ENCODE peak calls at places on chromosome 13, in seven cellular contexts. One of them, this sample, is unnamed.

GRCh38 chr13:23433171-23434153 is at the start of gene SACS:
- DNase-seq in hepatic stellate cell: peak; percentile 61
- DNase-seq in EL: peak; percentile 61
- DNase-seq in substantia nigra: peak; percentile 28
- DNase-seq in neural crest cell: peak; percentile 68
- DNase-seq in breast epithelium: no peak
- DNase-seq in stimulated activated CD8-positive, alpha-beta memory T cell treated with anti-CD3 and anti-CD28 coated beads, Interleukin-15, amount 100 ng/mL, for 4 hours: no peak
- DNase-seq in this sample: peak; percentile 18

GRCh38 chr13:94711561-94712286 is 621 bp downstream of the SOX21 start:
- DNase-seq in hepatic stellate cell: no peak
- DNase-seq in EL: peak; percentile 37
- DNase-seq in substantia nigra: no peak
- DNase-seq in neural crest cell: peak; percentile 36
- DNase-seq in breast epithelium: no peak
- DNase-seq in stimulated activated CD8-positive, alpha-beta memory T cell treated with anti-CD3 and anti-CD28 coated beads, Interleukin-15, amount 100 ng/mL, for 4 hours: no peak
- DNase-seq in this sample: no peak

GRCh38 chr13:27964741-27965323 is 4.3 kb downstream of the CDX2 start:
- DNase-seq in hepatic stellate cell: no peak
- DNase-seq in EL: no peak
- DNase-seq in substantia nigra: no peak
- DNase-seq in neural crest cell: no peak
- DNase-seq in breast epithelium: no peak
- DNase-seq in stimulated activated CD8-positive, alpha-beta memory T cell treated with anti-CD3 and anti-CD28 coated beads, Interleukin-15, amount 100 ng/mL, for 4 hours: no peak
- DNase-seq in this sample: no peak

GRCh38 chr13:20721454-20722357 is 18.2 kb downstream of the IL17D start:
- DNase-seq in hepatic stellate cell: peak; percentile 77
- DNase-seq in EL: peak; percentile 82
- DNase-seq in substantia nigra: no peak
- DNase-seq in neural crest cell: no peak
- DNase-seq in breast epithelium: no peak
- DNase-seq in stimulated activated CD8-positive, alpha-beta memory T cell treated with anti-CD3 and anti-CD28 coated beads, Interleukin-15, amount 100 ng/mL, for 4 hours: no peak
- DNase-seq in this sample: peak; percentile 64

GRCh38 chr13:39870197-39870746 is 214.8 kb downstream of the COG6 start:
- DNase-seq in hepatic stellate cell: no peak
- DNase-seq in EL: peak; percentile 34
- DNase-seq in substantia nigra: no peak
- DNase-seq in neural crest cell: no peak
- DNase-seq in breast epithelium: no peak
- DNase-seq in stimulated activated CD8-positive, alpha-beta memory T cell treated with anti-CD3 and anti-CD28 coated beads, Interleukin-15, amount 100 ng/mL, for 4 hours: no peak
- DNase-seq in this sample: no peak

GRCh38 chr13:109790071-109790470 is 3.7 kb upstream of the IRS2 start:
- DNase-seq in hepatic stellate cell: no peak
- DNase-seq in EL: peak; percentile 25
- DNase-seq in substantia nigra: no peak
- DNase-seq in neural crest cell: no peak
- DNase-seq in breast epithelium: no peak
- DNase-seq in stimulated activated CD8-positive, alpha-beta memory T cell treated with anti-CD3 and anti-CD28 coated beads, Interleukin-15, amount 100 ng/mL, for 4 hours: no peak
- DNase-seq in this sample: no peak

GRCh38 chr13:73440296-73440895 is 381.6 kb downstream of the KLF5 start:
- DNase-seq in hepatic stellate cell: no peak
- DNase-seq in EL: no peak
- DNase-seq in substantia nigra: no peak
- DNase-seq in neural crest cell: no peak
- DNase-seq in breast epithelium: no peak
- DNase-seq in stimulated activated CD8-positive, alpha-beta memory T cell treated with anti-CD3 and anti-CD28 coated beads, Interleukin-15, amount 100 ng/mL, for 4 hours: no peak
- DNase-seq in this sample: no peak

GRCh38 chr13:48531416-48532145 is 1.3 kb downstream of the RCBTB2 start:
- DNase-seq in hepatic stellate cell: no peak
- DNase-seq in EL: no peak
- DNase-seq in substantia nigra: no peak
- DNase-seq in neural crest cell: no peak
- DNase-seq in breast epithelium: no peak
- DNase-seq in stimulated activated CD8-positive, alpha-beta memory T cell treated with anti-CD3 and anti-CD28 coated beads, Interleukin-15, amount 100 ng/mL, for 4 hours: no peak
- DNase-seq in this sample: no peak

GRCh38 chr13:88895261-88895941 is 1224.2 kb downstream of the SLITRK5 start:
- DNase-seq in hepatic stellate cell: no peak
- DNase-seq in EL: no peak
- DNase-seq in substantia nigra: no peak
- DNase-seq in neural crest cell: no peak
- DNase-seq in breast epithelium: no peak
- DNase-seq in stimulated activated CD8-positive, alpha-beta memory T cell treated with anti-CD3 and anti-CD28 coated beads, Interleukin-15, amount 100 ng/mL, for 4 hours: no peak
- DNase-seq in this sample: no peak

GRCh38 chr13:95256086-95256485 is 45.2 kb downstream of the ABCC4 start:
- DNase-seq in hepatic stellate cell: peak; percentile 63
- DNase-seq in EL: peak; percentile 98
- DNase-seq in substantia nigra: no peak
- DNase-seq in neural crest cell: no peak
- DNase-seq in breast epithelium: no peak
- DNase-seq in stimulated activated CD8-positive, alpha-beta memory T cell treated with anti-CD3 and anti-CD28 coated beads, Interleukin-15, amount 100 ng/mL, for 4 hours: no peak
- DNase-seq in this sample: no peak

GRCh38 chr13:29693297-29693945 is 97.9 kb upstream of the SLC7A1 start:
- DNase-seq in hepatic stellate cell: no peak
- DNase-seq in EL: no peak
- DNase-seq in substantia nigra: no peak
- DNase-seq in neural crest cell: no peak
- DNase-seq in breast epithelium: peak; percentile 71
- DNase-seq in stimulated activated CD8-positive, alpha-beta memory T cell treated with anti-CD3 and anti-CD28 coated beads, Interleukin-15, amount 100 ng/mL, for 4 hours: no peak
- DNase-seq in this sample: no peak

GRCh38 chr13:60572003-60572792 is 175.2 kb downstream of the TDRD3 start:
- DNase-seq in hepatic stellate cell: peak; percentile 16
- DNase-seq in EL: peak; percentile 66
- DNase-seq in substantia nigra: no peak
- DNase-seq in neural crest cell: no peak
- DNase-seq in breast epithelium: no peak
- DNase-seq in stimulated activated CD8-positive, alpha-beta memory T cell treated with anti-CD3 and anti-CD28 coated beads, Interleukin-15, amount 100 ng/mL, for 4 hours: no peak
- DNase-seq in this sample: no peak

GRCh38 chr13:109687559-109688448 is 98.6 kb downstream of the IRS2 start:
- DNase-seq in hepatic stellate cell: no peak
- DNase-seq in EL: no peak
- DNase-seq in substantia nigra: no peak
- DNase-seq in neural crest cell: no peak
- DNase-seq in breast epithelium: no peak
- DNase-seq in stimulated activated CD8-positive, alpha-beta memory T cell treated with anti-CD3 and anti-CD28 coated beads, Interleukin-15, amount 100 ng/mL, for 4 hours: no peak
- DNase-seq in this sample: no peak

GRCh38 chr13:40340368-40341085 is 325.9 kb downstream of the FOXO1 start:
- DNase-seq in hepatic stellate cell: no peak
- DNase-seq in EL: peak; percentile 23
- DNase-seq in substantia nigra: no peak
- DNase-seq in neural crest cell: no peak
- DNase-seq in breast epithelium: no peak
- DNase-seq in stimulated activated CD8-positive, alpha-beta memory T cell treated with anti-CD3 and anti-CD28 coated beads, Interleukin-15, amount 100 ng/mL, for 4 hours: no peak
- DNase-seq in this sample: no peak

GRCh38 chr13:38819053-38819452 is 132.2 kb downstream of the FREM2 start:
- DNase-seq in hepatic stellate cell: no peak
- DNase-seq in EL: no peak
- DNase-seq in substantia nigra: no peak
- DNase-seq in neural crest cell: no peak
- DNase-seq in breast epithelium: no peak
- DNase-seq in stimulated activated CD8-positive, alpha-beta memory T cell treated with anti-CD3 and anti-CD28 coated beads, Interleukin-15, amount 100 ng/mL, for 4 hours: no peak
- DNase-seq in this sample: no peak

GRCh38 chr13:24282256-24282655 is 27.1 kb upstream of the C1QTNF9 start:
- DNase-seq in hepatic stellate cell: no peak
- DNase-seq in EL: no peak
- DNase-seq in substantia nigra: no peak
- DNase-seq in neural crest cell: no peak
- DNase-seq in breast epithelium: no peak
- DNase-seq in stimulated activated CD8-positive, alpha-beta memory T cell treated with anti-CD3 and anti-CD28 coated beads, Interleukin-15, amount 100 ng/mL, for 4 hours: no peak
- DNase-seq in this sample: no peak

GRCh38 chr13:53683146-53683545 is 654.5 kb downstream of the OLFM4 start:
- DNase-seq in hepatic stellate cell: no peak
- DNase-seq in EL: no peak
- DNase-seq in substantia nigra: no peak
- DNase-seq in neural crest cell: no peak
- DNase-seq in breast epithelium: no peak
- DNase-seq in stimulated activated CD8-positive, alpha-beta memory T cell treated with anti-CD3 and anti-CD28 coated beads, Interleukin-15, amount 100 ng/mL, for 4 hours: no peak
- DNase-seq in this sample: no peak

GRCh38 chr13:26047040-26047439 is 4.8 kb downstream of the SHISA2 start:
- DNase-seq in hepatic stellate cell: no peak
- DNase-seq in EL: no peak
- DNase-seq in substantia nigra: no peak
- DNase-seq in neural crest cell: no peak
- DNase-seq in breast epithelium: no peak
- DNase-seq in stimulated activated CD8-positive, alpha-beta memory T cell treated with anti-CD3 and anti-CD28 coated beads, Interleukin-15, amount 100 ng/mL, for 4 hours: no peak
- DNase-seq in this sample: no peak

GRCh38 chr13:39217471-39217870 is 179.2 kb downstream of the NHLRC3 start:
- DNase-seq in hepatic stellate cell: no peak
- DNase-seq in EL: no peak
- DNase-seq in substantia nigra: peak; percentile 1
- DNase-seq in neural crest cell: no peak
- DNase-seq in breast epithelium: no peak
- DNase-seq in stimulated activated CD8-positive, alpha-beta memory T cell treated with anti-CD3 and anti-CD28 coated beads, Interleukin-15, amount 100 ng/mL, for 4 hours: no peak
- DNase-seq in this sample: no peak

GRCh38 chr13:31001647-31002046 is 69.2 kb downstream of the TEX26 start:
- DNase-seq in hepatic stellate cell: no peak
- DNase-seq in EL: no peak
- DNase-seq in substantia nigra: no peak
- DNase-seq in neural crest cell: no peak
- DNase-seq in breast epithelium: no peak
- DNase-seq in stimulated activated CD8-positive, alpha-beta memory T cell treated with anti-CD3 and anti-CD28 coated beads, Interleukin-15, amount 100 ng/mL, for 4 hours: no peak
- DNase-seq in this sample: no peak

GRCh38 chr13:32581177-32581786 is 5.0 kb upstream of the PDS5B start:
- DNase-seq in hepatic stellate cell: peak; percentile 20
- DNase-seq in EL: peak; percentile 30
- DNase-seq in substantia nigra: no peak
- DNase-seq in neural crest cell: no peak
- DNase-seq in breast epithelium: no peak
- DNase-seq in stimulated activated CD8-positive, alpha-beta memory T cell treated with anti-CD3 and anti-CD28 coated beads, Interleukin-15, amount 100 ng/mL, for 4 hours: no peak
- DNase-seq in this sample: no peak

GRCh38 chr13:38630780-38631179 is 56.1 kb upstream of the FREM2 start:
- DNase-seq in hepatic stellate cell: no peak
- DNase-seq in EL: peak; percentile 29
- DNase-seq in substantia nigra: no peak
- DNase-seq in neural crest cell: no peak
- DNase-seq in breast epithelium: no peak
- DNase-seq in stimulated activated CD8-positive, alpha-beta memory T cell treated with anti-CD3 and anti-CD28 coated beads, Interleukin-15, amount 100 ng/mL, for 4 hours: no peak
- DNase-seq in this sample: no peak

GRCh38 chr13:45280751-45281634 is 60.0 kb downstream of the TPT1 start:
- DNase-seq in hepatic stellate cell: peak; percentile 79
- DNase-seq in EL: peak; percentile 76
- DNase-seq in substantia nigra: peak; percentile 37
- DNase-seq in neural crest cell: peak; percentile 43
- DNase-seq in breast epithelium: peak; percentile 72
- DNase-seq in stimulated activated CD8-positive, alpha-beta memory T cell treated with anti-CD3 and anti-CD28 coated beads, Interleukin-15, amount 100 ng/mL, for 4 hours: peak; percentile 28
- DNase-seq in this sample: peak; percentile 53

GRCh38 chr13:102940770-102941169 is 94.9 kb downstream of the ERCC5 start:
- DNase-seq in hepatic stellate cell: no peak
- DNase-seq in EL: no peak
- DNase-seq in substantia nigra: no peak
- DNase-seq in neural crest cell: no peak
- DNase-seq in breast epithelium: no peak
- DNase-seq in stimulated activated CD8-positive, alpha-beta memory T cell treated with anti-CD3 and anti-CD28 coated beads, Interleukin-15, amount 100 ng/mL, for 4 hours: no peak
- DNase-seq in this sample: no peak

GRCh38 chr13:63190219-63190618 is 1774.6 kb upstream of the PCDH20 start:
- DNase-seq in hepatic stellate cell: no peak
- DNase-seq in EL: peak; percentile 5
- DNase-seq in substantia nigra: no peak
- DNase-seq in neural crest cell: no peak
- DNase-seq in breast epithelium: no peak
- DNase-seq in stimulated activated CD8-positive, alpha-beta memory T cell treated with anti-CD3 and anti-CD28 coated beads, Interleukin-15, amount 100 ng/mL, for 4 hours: no peak
- DNase-seq in this sample: no peak

GRCh38 chr13:42259515-42259914 is 12.4 kb upstream of the AKAP11 start:
- DNase-seq in hepatic stellate cell: no peak
- DNase-seq in EL: no peak
- DNase-seq in substantia nigra: no peak
- DNase-seq in neural crest cell: no peak
- DNase-seq in breast epithelium: no peak
- DNase-seq in stimulated activated CD8-positive, alpha-beta memory T cell treated with anti-CD3 and anti-CD28 coated beads, Interleukin-15, amount 100 ng/mL, for 4 hours: no peak
- DNase-seq in this sample: no peak

GRCh38 chr13:111044087-111044830 is 70.9 kb upstream of the ARHGEF7 start:
- DNase-seq in hepatic stellate cell: no peak
- DNase-seq in EL: no peak
- DNase-seq in substantia nigra: no peak
- DNase-seq in neural crest cell: no peak
- DNase-seq in breast epithelium: no peak
- DNase-seq in stimulated activated CD8-positive, alpha-beta memory T cell treated with anti-CD3 and anti-CD28 coated beads, Interleukin-15, amount 100 ng/mL, for 4 hours: no peak
- DNase-seq in this sample: no peak

GRCh38 chr13:23619073-23619855 is 49.1 kb downstream of the TNFRSF19 start:
- DNase-seq in hepatic stellate cell: no peak
- DNase-seq in EL: peak; percentile 8
- DNase-seq in substantia nigra: no peak
- DNase-seq in neural crest cell: no peak
- DNase-seq in breast epithelium: no peak
- DNase-seq in stimulated activated CD8-positive, alpha-beta memory T cell treated with anti-CD3 and anti-CD28 coated beads, Interleukin-15, amount 100 ng/mL, for 4 hours: no peak
- DNase-seq in this sample: no peak

GRCh38 chr13:39501711-39502324 is 101.2 kb downstream of the LHFPL6 start:
- DNase-seq in hepatic stellate cell: no peak
- DNase-seq in EL: no peak
- DNase-seq in substantia nigra: no peak
- DNase-seq in neural crest cell: no peak
- DNase-seq in breast epithelium: no peak
- DNase-seq in stimulated activated CD8-positive, alpha-beta memory T cell treated with anti-CD3 and anti-CD28 coated beads, Interleukin-15, amount 100 ng/mL, for 4 hours: no peak
- DNase-seq in this sample: peak; percentile 33

This sample was measured in heart right ventricle.